ENCODE peak calls at places on chromosomes 4 and X, in nine cellular contexts. One of them, this sample, is unnamed.

GRCh38 chr4:95957054-95957453 is 117.2 kb downstream of the PDHA2 start:
- DNase-seq in hepatocyte: no peak
- DNase-seq in GM23248: no peak
- DNase-seq in Karpas-422: no peak
- DNase-seq in HCT116: no peak
- DNase-seq in OCI-LY7: no peak
- DNase-seq in PC-3: no peak
- DNase-seq in GM23338: no peak
- DNase-seq in MM.1S: no peak
- DNase-seq in this sample: no peak

GRCh38 chr4:119656986-119657635 is 28.5 kb upstream of the PDE5A start:
- DNase-seq in hepatocyte: peak; percentile 15
- DNase-seq in GM23248: peak; percentile 52
- DNase-seq in Karpas-422: no peak
- DNase-seq in HCT116: peak; percentile 13
- DNase-seq in OCI-LY7: no peak
- DNase-seq in PC-3: peak; percentile 65
- DNase-seq in GM23338: no peak
- DNase-seq in MM.1S: no peak
- DNase-seq in this sample: no peak

GRCh38 chr4:26084414-26084813 is 170.4 kb downstream of the SMIM20 start:
- DNase-seq in hepatocyte: no peak
- DNase-seq in GM23248: no peak
- DNase-seq in Karpas-422: no peak
- DNase-seq in HCT116: no peak
- DNase-seq in OCI-LY7: no peak
- DNase-seq in PC-3: no peak
- DNase-seq in GM23338: peak; percentile 17
- DNase-seq in MM.1S: no peak
- DNase-seq in this sample: no peak

GRCh38 chr4:472881-473574 is 25.9 kb downstream of the ZNF721 start:
- DNase-seq in hepatocyte: no peak
- DNase-seq in GM23248: peak; percentile 15
- DNase-seq in Karpas-422: no peak
- DNase-seq in HCT116: no peak
- DNase-seq in OCI-LY7: peak; percentile 88
- DNase-seq in PC-3: no peak
- DNase-seq in GM23338: peak; percentile 18
- DNase-seq in MM.1S: no peak
- DNase-seq in this sample: peak; percentile 36

GRCh38 chr4:12881945-12882589 is 602.1 kb downstream of the RAB28 start:
- DNase-seq in hepatocyte: no peak
- DNase-seq in GM23248: no peak
- DNase-seq in Karpas-422: no peak
- DNase-seq in HCT116: no peak
- DNase-seq in OCI-LY7: no peak
- DNase-seq in PC-3: no peak
- DNase-seq in GM23338: no peak
- DNase-seq in MM.1S: no peak
- DNase-seq in this sample: no peak

GRCh38 chrX:77743720-77744119 is 42.3 kb downstream of the ATRX start:
- DNase-seq in hepatocyte: no peak
- DNase-seq in GM23248: no peak
- DNase-seq in Karpas-422: no peak
- DNase-seq in HCT116: no peak
- DNase-seq in OCI-LY7: no peak
- DNase-seq in PC-3: no peak
- DNase-seq in GM23338: no peak
- DNase-seq in MM.1S: peak; percentile 7
- DNase-seq in this sample: no peak

GRCh38 chr4:24260922-24261581 is 323.3 kb downstream of the DHX15 start:
- DNase-seq in hepatocyte: no peak
- DNase-seq in GM23248: peak; percentile 7
- DNase-seq in Karpas-422: no peak
- DNase-seq in HCT116: no peak
- DNase-seq in OCI-LY7: no peak
- DNase-seq in PC-3: no peak
- DNase-seq in GM23338: peak; percentile 10
- DNase-seq in MM.1S: no peak
- DNase-seq in this sample: no peak

GRCh38 chrX:120456973-120457372 is 12.1 kb downstream of the LAMP2 start:
- DNase-seq in hepatocyte: no peak
- DNase-seq in GM23248: peak; percentile 31
- DNase-seq in Karpas-422: peak; percentile 74
- DNase-seq in HCT116: no peak
- DNase-seq in OCI-LY7: peak; percentile 75
- DNase-seq in PC-3: peak; percentile 75
- DNase-seq in GM23338: no peak
- DNase-seq in MM.1S: peak; percentile 82
- DNase-seq in this sample: no peak

GRCh38 chr4:8302331-8302730 is 32.8 kb downstream of the HTRA3 start:
- DNase-seq in hepatocyte: no peak
- DNase-seq in GM23248: no peak
- DNase-seq in Karpas-422: no peak
- DNase-seq in HCT116: no peak
- DNase-seq in OCI-LY7: no peak
- DNase-seq in PC-3: no peak
- DNase-seq in GM23338: no peak
- DNase-seq in MM.1S: no peak
- DNase-seq in this sample: no peak

GRCh38 chr4:173130671-173131070 is 37.9 kb upstream of the GALNT7 start:
- DNase-seq in hepatocyte: no peak
- DNase-seq in GM23248: no peak
- DNase-seq in Karpas-422: no peak
- DNase-seq in HCT116: no peak
- DNase-seq in OCI-LY7: no peak
- DNase-seq in PC-3: no peak
- DNase-seq in GM23338: no peak
- DNase-seq in MM.1S: no peak
- DNase-seq in this sample: no peak

DNA sequence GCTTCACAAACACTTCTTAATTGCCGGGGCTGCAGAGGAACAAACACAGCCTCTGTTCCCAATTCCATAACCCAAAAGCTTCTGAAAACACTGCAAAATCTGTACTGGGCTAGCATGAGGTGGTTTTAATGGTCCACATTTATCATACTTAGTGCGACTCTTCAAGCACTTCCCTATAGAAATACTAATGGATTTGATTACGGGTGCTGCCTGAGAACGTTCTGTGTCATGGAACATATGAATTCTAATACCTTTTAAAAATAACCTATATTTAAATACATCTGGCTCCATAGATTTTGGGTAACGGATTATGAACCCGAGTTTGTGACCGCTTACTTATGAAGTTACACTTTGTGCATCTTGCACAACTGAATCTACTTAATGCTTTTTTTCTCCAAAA is 35.4 kb upstream of the STS start:
- DNase-seq in hepatocyte: no peak
- DNase-seq in GM23248: no peak
- DNase-seq in Karpas-422: peak; percentile 90
- DNase-seq in HCT116: no peak
- DNase-seq in OCI-LY7: no peak
- DNase-seq in PC-3: no peak
- DNase-seq in GM23338: no peak
- DNase-seq in MM.1S: no peak
- DNase-seq in this sample: no peak
- H3K9me2 ChIP-seq in hepatocyte: no peaks in the 10 kb centered on the region
- H3K9me2 ChIP-seq in GM23248: no peaks in the 10 kb centered on the region
- H3K9me2 ChIP-seq in Karpas-422: no peaks in the 10 kb centered on the region
- H3K9me2 ChIP-seq in HCT116: no peaks in the 10 kb centered on the region
- H3K9me2 ChIP-seq in OCI-LY7: no peaks in the 10 kb centered on the region
- H3K9me2 ChIP-seq in PC-3: no peaks in the 10 kb centered on the region
- H3K9me2 ChIP-seq in GM23338: no peaks in the 10 kb centered on the region
- H3K9me2 ChIP-seq in MM.1S: no peaks in the 10 kb centered on the region
- H3K9me2 ChIP-seq in this sample: no peaks in the 10 kb centered on the region

GRCh38 chrX:23341452-23341851 is 6.8 kb downstream of the PTCHD1 start:
- DNase-seq in hepatocyte: peak; percentile 49
- DNase-seq in GM23248: no peak
- DNase-seq in Karpas-422: no peak
- DNase-seq in HCT116: no peak
- DNase-seq in OCI-LY7: no peak
- DNase-seq in PC-3: peak; percentile 35
- DNase-seq in GM23338: no peak
- DNase-seq in MM.1S: no peak
- DNase-seq in this sample: no peak
- H3K9me2 ChIP-seq in hepatocyte: no peaks in the 10 kb centered on the region
- H3K9me2 ChIP-seq in GM23248: no peaks in the 10 kb centered on the region
- H3K9me2 ChIP-seq in Karpas-422: no peaks in the 10 kb centered on the region
- H3K9me2 ChIP-seq in HCT116: no peaks in the 10 kb centered on the region
- H3K9me2 ChIP-seq in OCI-LY7: no peaks in the 10 kb centered on the region
- H3K9me2 ChIP-seq in PC-3: no peaks in the 10 kb centered on the region
- H3K9me2 ChIP-seq in GM23338: no peaks in the 10 kb centered on the region
- H3K9me2 ChIP-seq in MM.1S: no peaks in the 10 kb centered on the region
- H3K9me2 ChIP-seq in this sample: no peaks in the 10 kb centered on the region

GRCh38 chrX:43835557-43835956 is 46.7 kb downstream of the MAOB start:
- DNase-seq in hepatocyte: no peak
- DNase-seq in GM23248: no peak
- DNase-seq in Karpas-422: no peak
- DNase-seq in HCT116: no peak
- DNase-seq in OCI-LY7: no peak
- DNase-seq in PC-3: no peak
- DNase-seq in GM23338: no peak
- DNase-seq in MM.1S: no peak
- DNase-seq in this sample: no peak
- H3K9me2 ChIP-seq in hepatocyte: no peaks in the 10 kb centered on the region
- H3K9me2 ChIP-seq in GM23248: no peaks in the 10 kb centered on the region
- H3K9me2 ChIP-seq in Karpas-422: no peaks in the 10 kb centered on the region
- H3K9me2 ChIP-seq in HCT116: no peaks in the 10 kb centered on the region
- H3K9me2 ChIP-seq in OCI-LY7: no peaks in the 10 kb centered on the region
- H3K9me2 ChIP-seq in PC-3: no peaks in the 10 kb centered on the region
- H3K9me2 ChIP-seq in GM23338: no peaks in the 10 kb centered on the region
- H3K9me2 ChIP-seq in MM.1S: no peaks in the 10 kb centered on the region
- H3K9me2 ChIP-seq in this sample: no peaks in the 10 kb centered on the region

DNA sequence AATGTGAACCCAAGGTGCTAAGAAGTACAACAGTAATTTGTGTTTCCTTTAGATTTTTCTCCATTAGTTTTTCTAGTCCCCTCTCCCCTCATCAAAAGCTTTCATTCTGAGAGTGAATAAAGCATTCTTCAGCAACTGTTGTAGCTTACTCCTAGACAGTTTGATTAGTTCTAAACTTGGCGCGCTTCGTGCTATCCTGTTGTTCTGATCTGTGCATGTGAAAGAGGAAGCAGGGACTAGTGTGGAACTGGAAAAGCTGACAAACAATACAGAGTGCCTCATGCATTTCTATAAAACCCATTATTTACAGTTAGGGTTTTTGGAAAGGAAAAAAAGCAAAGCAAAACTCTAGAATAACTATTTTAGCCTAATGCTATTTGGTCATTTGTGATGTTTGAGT is 556.9 kb upstream of the SLIT2 start:
- DNase-seq in hepatocyte: no peak
- DNase-seq in GM23248: no peak
- DNase-seq in Karpas-422: no peak
- DNase-seq in HCT116: no peak
- DNase-seq in OCI-LY7: peak; percentile 5
- DNase-seq in PC-3: no peak
- DNase-seq in GM23338: no peak
- DNase-seq in MM.1S: no peak
- DNase-seq in this sample: no peak
- H3K9me2 ChIP-seq in hepatocyte: no peaks in the 10 kb centered on the region
- H3K9me2 ChIP-seq in GM23248: no peaks in the 10 kb centered on the region
- H3K9me2 ChIP-seq in Karpas-422: no peaks in the 10 kb centered on the region
- H3K9me2 ChIP-seq in HCT116: no peaks in the 10 kb centered on the region
- H3K9me2 ChIP-seq in OCI-LY7: no peaks in the 10 kb centered on the region
- H3K9me2 ChIP-seq in PC-3: no peaks in the 10 kb centered on the region
- H3K9me2 ChIP-seq in GM23338: no peaks in the 10 kb centered on the region
- H3K9me2 ChIP-seq in MM.1S: no peaks in the 10 kb centered on the region
- H3K9me2 ChIP-seq in this sample: no peaks in the 10 kb centered on the region

DNA sequence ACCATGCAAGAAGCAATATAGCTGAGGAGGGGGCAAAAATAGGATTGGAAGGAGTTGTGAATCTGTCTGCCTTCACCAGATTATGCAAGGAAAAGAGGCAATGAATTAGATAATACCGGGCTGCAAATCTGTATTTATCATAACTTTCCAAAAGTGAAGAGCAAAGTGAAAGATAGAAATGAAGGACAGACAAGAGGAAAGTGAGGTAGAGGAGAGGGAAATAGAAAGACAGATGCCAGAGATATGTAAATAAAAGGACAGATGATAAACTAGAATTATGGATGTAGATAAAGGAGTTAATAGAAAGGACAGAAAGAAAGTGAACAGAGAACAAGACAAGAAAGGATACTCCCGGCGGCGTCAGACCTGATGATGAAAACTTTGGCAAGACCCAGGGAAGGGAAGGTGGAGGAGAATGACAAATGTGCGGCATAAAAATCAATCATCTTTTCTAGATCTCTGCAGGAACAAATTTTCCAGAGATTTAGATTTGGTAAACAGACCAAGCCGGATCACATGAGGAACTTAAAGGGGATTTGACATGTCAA is 152.6 kb upstream of the FAM241A start:
- DNase-seq in hepatocyte: no peak
- DNase-seq in GM23248: no peak
- DNase-seq in Karpas-422: no peak
- DNase-seq in HCT116: no peak
- DNase-seq in OCI-LY7: no peak
- DNase-seq in PC-3: no peak
- DNase-seq in GM23338: no peak
- DNase-seq in MM.1S: no peak
- DNase-seq in this sample: no peak
- H3K9me2 ChIP-seq in hepatocyte: no peaks in the 10 kb centered on the region
- H3K9me2 ChIP-seq in GM23248: no peaks in the 10 kb centered on the region
- H3K9me2 ChIP-seq in Karpas-422: no peaks in the 10 kb centered on the region
- H3K9me2 ChIP-seq in HCT116: no peaks in the 10 kb centered on the region
- H3K9me2 ChIP-seq in OCI-LY7: no peaks in the 10 kb centered on the region
- H3K9me2 ChIP-seq in PC-3: no peaks in the 10 kb centered on the region
- H3K9me2 ChIP-seq in GM23338: no peaks in the 10 kb centered on the region
- H3K9me2 ChIP-seq in MM.1S: no peaks in the 10 kb centered on the region
- H3K9me2 ChIP-seq in this sample: no peaks in the 10 kb centered on the region

DNA sequence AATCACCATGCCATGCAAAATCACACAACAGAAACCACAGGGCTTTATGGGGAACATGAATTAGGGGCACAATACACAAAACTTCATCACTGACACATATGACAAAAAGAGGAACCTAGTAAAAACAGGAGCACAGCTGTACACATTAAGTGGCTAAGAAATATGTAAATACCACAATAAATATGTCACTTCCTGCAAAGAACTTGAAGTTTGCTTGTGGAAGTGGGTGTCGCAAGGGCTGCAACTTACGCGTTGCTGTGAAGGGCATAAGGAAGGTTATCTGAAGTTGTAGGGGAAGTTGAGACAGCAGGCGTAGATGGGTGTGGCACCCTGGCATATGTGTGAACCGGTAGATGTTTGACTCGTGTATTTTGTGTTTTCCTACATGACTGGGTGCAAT is 42.4 kb downstream of the CLCN4 start:
- DNase-seq in hepatocyte: no peak
- DNase-seq in GM23248: peak; percentile 19
- DNase-seq in Karpas-422: peak; percentile 88
- DNase-seq in HCT116: no peak
- DNase-seq in OCI-LY7: peak; percentile 78
- DNase-seq in PC-3: no peak
- DNase-seq in GM23338: no peak
- DNase-seq in MM.1S: no peak
- DNase-seq in this sample: no peak
- H3K9me2 ChIP-seq in hepatocyte: no peaks in the 10 kb centered on the region
- H3K9me2 ChIP-seq in GM23248: no peaks in the 10 kb centered on the region
- H3K9me2 ChIP-seq in Karpas-422: no peaks in the 10 kb centered on the region
- H3K9me2 ChIP-seq in HCT116: no peaks in the 10 kb centered on the region
- H3K9me2 ChIP-seq in OCI-LY7: no peaks in the 10 kb centered on the region
- H3K9me2 ChIP-seq in PC-3: no peaks in the 10 kb centered on the region
- H3K9me2 ChIP-seq in GM23338: no peaks in the 10 kb centered on the region
- H3K9me2 ChIP-seq in MM.1S: no peaks in the 10 kb centered on the region
- H3K9me2 ChIP-seq in this sample: no peaks in the 10 kb centered on the region

GRCh38 chr4:129218897-129219296 is 122.9 kb downstream of the C4orf33 start:
- DNase-seq in hepatocyte: no peak
- DNase-seq in GM23248: peak; percentile 2
- DNase-seq in Karpas-422: no peak
- DNase-seq in HCT116: no peak
- DNase-seq in OCI-LY7: no peak
- DNase-seq in PC-3: peak; percentile 42
- DNase-seq in GM23338: no peak
- DNase-seq in MM.1S: no peak
- DNase-seq in this sample: no peak
- H3K9me2 ChIP-seq in hepatocyte: no peaks in the 10 kb centered on the region
- H3K9me2 ChIP-seq in GM23248: no peaks in the 10 kb centered on the region
- H3K9me2 ChIP-seq in Karpas-422: no peaks in the 10 kb centered on the region
- H3K9me2 ChIP-seq in HCT116: no peaks in the 10 kb centered on the region
- H3K9me2 ChIP-seq in OCI-LY7: no peaks in the 10 kb centered on the region
- H3K9me2 ChIP-seq in PC-3: no peaks in the 10 kb centered on the region
- H3K9me2 ChIP-seq in GM23338: no peaks in the 10 kb centered on the region
- H3K9me2 ChIP-seq in MM.1S: no peaks in the 10 kb centered on the region
- H3K9me2 ChIP-seq in this sample: no peaks in the 10 kb centered on the region